ENCODE peak calls at places on chromosomes 5 and 9, in four cellular contexts. H, Y, J and T are unnamed samples.

GRCh38 chr5:160774006-160774405 is 78.0 kb downstream of the ATP10B start:
- DNase-seq in H (no peak), Y (no peak), J (no peak), T (no peak)

GRCh38 chr9:130327781-130328348 is 62.3 kb downstream of the HMCN2 start:
- DNase-seq in H (no peak), Y (no peak), J (peak), T (no peak)

GRCh38 chr5:8828596-8829321 is 717.1 kb downstream of the SEMA5A start:
- DNase-seq in H (no peak), Y (no peak), J (no peak), T (no peak)

GRCh38 chr9:31034311-31034710 is 1350.1 kb upstream of the ACO1 start:
- DNase-seq in H (no peak), Y (no peak), J (no peak), T (peak)

GRCh38 chr5:157106668-157107461 is 2.0 kb downstream of the HAVCR2 start:
- DNase-seq in H (no peak), Y (no peak), J (no peak), T (no peak)

GRCh38 chr9:105173306-105173705 is 71.1 kb upstream of the SLC44A1 start:
- DNase-seq in H (no peak), Y (no peak), J (no peak), T (peak)

GRCh38 chr9:77847626-77848025 is 184.0 kb downstream of the GNAQ start:
- DNase-seq in H (no peak), Y (no peak), J (no peak), T (no peak)

GRCh38 chr5:7592910-7593309 is 197.0 kb downstream of the ADCY2 start:
- DNase-seq in H (peak), Y (peak), J (peak), T (peak)

GRCh38 chr5:14004598-14005394 is 60.3 kb upstream of the DNAH5 start:
- DNase-seq in H (no peak), Y (no peak), J (no peak), T (no peak)

GRCh38 chr5:93055971-93056370 is 525.0 kb downstream of the NR2F1-AS1 start:
- DNase-seq in H (peak), Y (no peak), J (no peak), T (no peak)

GRCh38 chr5:93057311-93057710 is 523.7 kb downstream of the NR2F1-AS1 start:
- DNase-seq in H (no peak), Y (no peak), J (no peak), T (peak)

GRCh38 chr5:93054424-93055165 is 526.4 kb downstream of the NR2F1-AS1 start:
- DNase-seq in H (no peak), Y (no peak), J (no peak), T (no peak)

GRCh38 chr5:93055556-93055955 is 525.5 kb downstream of the NR2F1-AS1 start:
- DNase-seq in H (no peak), Y (no peak), J (no peak), T (no peak)

GRCh38 chr5:93053825-93054224 is 527.2 kb downstream of the NR2F1-AS1 start:
- DNase-seq in H (peak), Y (no peak), J (no peak), T (no peak)
- TF ChIP-seq EZH2phosphoT487 in H (no peak), Y (no peak), J (no peak), T (no peak)

DNA sequence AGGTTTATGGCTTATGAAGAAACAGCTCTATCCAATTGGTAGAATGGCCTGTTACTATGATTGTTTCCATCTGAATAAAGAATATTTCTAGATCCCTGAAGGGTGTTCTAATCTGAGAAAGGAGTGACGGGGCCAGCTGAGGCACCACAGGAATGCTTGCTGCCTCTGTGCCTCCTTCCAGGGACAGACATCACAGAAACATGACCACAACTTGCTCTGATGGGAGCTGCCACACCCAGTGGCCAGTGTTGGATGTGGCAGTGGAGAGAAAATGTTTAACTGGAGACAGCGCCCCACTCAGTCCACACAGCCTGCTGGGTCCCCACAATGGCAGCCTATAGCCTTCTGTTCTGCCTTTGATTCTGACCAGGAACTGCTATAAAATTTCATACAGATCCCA is 38.6 kb upstream of the TESK1 start:
- DNase-seq in H (no peak), Y (no peak), J (no peak), T (no peak)
- TF ChIP-seq EZH2phosphoT487 in H (no peak), Y (no peak), J (no peak), T (no peak)

GRCh38 chr5:135492319-135492626 is 40.1 kb upstream of the TIFAB start:
- DNase-seq in H (peak), Y (no peak), J (no peak), T (no peak)
- TF ChIP-seq EZH2phosphoT487 in H (no peak), Y (no peak), J (no peak), T (no peak)

DNA sequence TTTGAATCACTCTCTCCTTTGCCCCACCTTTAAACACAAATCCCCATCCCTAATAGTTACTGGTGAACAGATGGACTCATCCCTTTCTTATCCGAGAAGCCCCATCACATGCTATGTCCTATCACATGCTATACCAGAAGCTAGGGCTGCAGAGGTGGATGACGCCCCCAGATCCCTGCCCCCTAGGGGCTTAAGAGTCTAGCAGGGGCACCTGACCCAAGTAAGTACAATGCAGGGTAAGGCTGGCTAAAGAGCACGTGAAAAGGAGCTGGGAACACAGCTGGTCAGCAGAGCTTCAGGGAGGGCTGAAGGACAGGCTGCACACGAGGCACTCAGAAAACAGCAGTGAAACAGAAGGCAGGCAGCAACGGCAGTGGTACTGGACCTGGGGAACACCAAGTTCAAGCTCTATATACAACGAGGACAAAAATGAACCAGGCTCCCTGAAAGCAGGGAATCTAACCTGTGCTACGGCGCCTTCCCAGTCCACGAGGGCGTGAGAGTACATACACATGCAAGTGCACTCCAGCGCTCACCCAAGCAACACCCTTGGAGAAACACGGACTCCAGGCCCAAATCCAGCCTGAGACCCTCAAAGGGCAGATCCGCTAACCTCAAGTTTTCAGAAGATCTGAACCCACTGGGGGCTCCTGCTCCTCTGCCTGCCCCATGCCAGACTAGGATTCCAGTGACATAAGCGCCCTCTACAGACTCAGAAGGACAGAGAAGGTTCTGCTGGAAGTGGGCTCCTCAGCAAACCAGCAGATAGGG is 57.5 kb downstream of the PSMB7 start:
- DNase-seq in H (no peak), Y (no peak), J (no peak), T (peak)
- TF ChIP-seq EZH2phosphoT487 in H (no peak), Y (no peak), J (no peak), T (no peak)

DNA sequence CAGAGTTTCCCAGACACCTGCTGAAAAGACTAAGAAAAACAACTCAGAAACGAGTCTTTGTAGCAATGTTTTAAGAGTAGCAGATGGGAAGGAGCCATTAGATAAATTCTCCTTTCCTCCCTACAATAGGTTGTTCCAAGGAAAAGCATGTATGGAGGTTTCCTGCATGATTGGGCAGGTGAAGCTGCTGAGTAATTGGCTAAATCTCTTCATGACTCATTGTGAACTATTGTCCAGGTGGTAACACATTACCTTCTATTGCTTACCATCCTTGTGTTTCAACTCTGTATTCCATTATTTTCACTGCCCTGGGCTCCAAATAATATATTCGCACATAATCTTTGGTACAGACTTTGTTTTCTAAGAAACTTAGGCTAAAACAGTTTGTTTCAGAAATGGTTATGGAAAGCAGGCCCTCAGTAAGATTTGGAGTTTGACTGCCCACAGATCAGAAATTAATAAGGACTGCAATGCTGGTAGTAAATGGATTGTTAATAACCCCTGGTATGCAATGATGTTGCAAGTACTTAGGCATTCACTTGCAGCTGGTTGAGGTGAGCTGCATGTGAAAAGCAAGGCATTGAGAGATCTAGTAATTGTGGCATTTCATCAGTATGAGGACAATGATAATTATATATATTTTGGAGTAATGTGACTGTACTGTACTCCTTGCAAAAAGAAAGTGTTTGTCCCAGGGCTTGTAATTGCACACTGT is 281.4 kb upstream of the VLDLR start:
- DNase-seq in H (no peak), Y (no peak), J (no peak), T (no peak)
- TF ChIP-seq EZH2phosphoT487 in H (no peak), Y (no peak), J (no peak), T (no peak)

DNA sequence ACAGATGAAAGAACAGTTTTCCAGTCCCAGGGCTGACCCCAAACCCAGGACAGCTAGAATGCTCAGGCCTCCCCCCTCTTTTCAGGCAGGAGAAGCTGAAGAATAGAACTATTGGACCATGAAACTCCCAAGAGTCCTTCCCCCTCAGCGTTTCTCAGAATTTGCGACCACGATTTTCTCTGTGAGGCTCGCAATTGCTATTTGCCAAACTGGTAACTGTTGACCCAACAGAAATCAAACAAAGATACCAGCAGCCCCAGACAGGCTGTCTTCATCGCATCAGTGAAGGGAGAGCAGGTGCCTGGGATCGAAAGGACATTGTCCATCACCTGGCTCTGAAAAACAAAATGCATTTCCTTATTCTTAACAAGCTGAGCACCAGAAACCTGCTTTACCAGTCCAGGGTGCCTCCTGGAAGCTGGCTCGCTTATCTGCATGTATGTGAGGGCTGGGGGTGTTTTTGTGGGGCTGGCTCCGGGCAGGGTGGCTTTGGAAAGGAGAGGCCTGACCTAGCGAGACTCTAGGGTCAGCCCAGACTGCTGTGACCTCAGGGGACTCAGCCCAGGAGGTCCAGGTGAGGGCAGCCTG is 24.6 kb downstream of the WWC1 start:
- DNase-seq in H (peak), Y (no peak), J (peak), T (no peak)
- TF ChIP-seq EZH2phosphoT487 in H (no peak), Y (no peak), J (no peak), T (no peak)

GRCh38 chr5:54083245-54083644 is 227.1 kb downstream of the ARL15 start:
- DNase-seq in H (no peak), Y (no peak), J (no peak), T (no peak)

GRCh38 chr5:54081415-54081814 is 229.0 kb downstream of the ARL15 start:
- DNase-seq in H (no peak), Y (no peak), J (no peak), T (no peak)

GRCh38 chr5:54083851-54084250 is 226.5 kb downstream of the ARL15 start:
- DNase-seq in H (peak), Y (no peak), J (no peak), T (no peak)

GRCh38 chr5:54080833-54081232 is 229.5 kb downstream of the ARL15 start:
- DNase-seq in H (no peak), Y (no peak), J (no peak), T (no peak)
- TF ChIP-seq EZH2phosphoT487 in H (no peak), Y (no peak), J (no peak), T (no peak)

DNA sequence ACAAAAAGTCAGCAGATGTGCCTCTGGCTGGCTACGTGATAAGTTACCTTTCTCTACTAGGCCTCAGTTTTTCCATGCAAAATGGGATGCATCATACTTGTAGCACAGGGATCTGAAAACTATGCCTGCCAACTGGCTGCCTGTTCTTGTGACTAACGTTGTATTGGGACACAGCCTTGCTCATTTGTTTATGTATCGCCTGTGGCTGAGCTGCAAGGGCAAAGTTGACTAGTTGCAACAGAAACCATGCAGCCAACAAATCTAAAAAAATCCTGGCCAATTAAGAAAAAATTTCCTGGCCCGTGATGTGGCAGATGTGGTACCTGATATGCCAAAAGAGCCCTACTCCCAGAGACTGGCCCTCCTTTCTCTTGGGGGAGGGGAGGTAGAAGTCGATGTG is 131.3 kb downstream of the SEC61B start:
- DNase-seq in H (peak), Y (no peak), J (no peak), T (no peak)
- TF ChIP-seq EZH2phosphoT487 in H (no peak), Y (no peak), J (no peak), T (no peak)

DNA sequence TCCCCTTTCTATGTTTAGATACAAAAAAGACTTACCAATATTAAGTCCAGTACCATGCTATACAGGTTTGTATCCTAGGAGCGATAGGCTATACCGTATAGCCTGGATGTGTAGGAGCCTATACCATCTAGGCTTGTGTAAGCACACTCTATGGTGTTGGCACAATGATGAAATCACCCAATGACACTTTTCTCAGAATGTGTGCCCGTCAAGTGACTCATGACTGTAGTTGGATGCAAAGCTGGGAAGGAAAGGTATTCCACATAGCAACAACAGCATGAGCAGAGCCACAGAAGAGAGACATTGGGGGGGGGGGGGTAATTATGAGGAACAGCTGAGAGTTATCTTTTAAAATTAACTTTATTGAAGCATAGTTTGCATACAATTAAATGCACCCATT is 63.2 kb downstream of the TTLL11 start:
- DNase-seq in H (peak), Y (no peak), J (no peak), T (no peak)
- TF ChIP-seq EZH2phosphoT487 in H (no peak), Y (no peak), J (no peak), T (no peak)